ENCODE peak calls at places on chromosomes 13 and 19, in seven cellular contexts. D is neuronal stem cell, B is H9, M is IMR-90, S is mesenchymal stem cell, O is trophoblast cell, G is H1. C is an unnamed sample.

GRCh38 chr19:11214387-11214786 is 17.0 kb upstream of the KANK2 start:
- DNase-seq in D (no peak), B (no peak), M (no peak), S (no peak), O (no peak), G (no peak), C (no peak)

GRCh38 chr13:75724742-75725504 is 88.8 kb downstream of the LMO7 start:
- DNase-seq in D (no peak), B (no peak), M (no peak), S (no peak), O (no peak), G (no peak), C (peak; percentile 17)

GRCh38 chr19:49877879-49878743 is 609 bp downstream of the TBC1D17 start:
- DNase-seq in D (peak; percentile 95), B (peak; percentile 99), M (peak; percentile 96), S (peak; percentile 98), O (peak; percentile 98), G (peak; percentile 98), C (peak; percentile 99)

GRCh38 chr19:10936661-10937084 is 8.1 kb downstream of the TIMM29 start:
- DNase-seq in D (peak; percentile 80), B (peak; percentile 78), M (peak; percentile 81), S (peak; percentile 85), O (peak; percentile 93), G (no peak), C (peak; percentile 91)

GRCh38 chr19:10346509-10346908 is 7.1 kb upstream of the ICAM3 start:
- DNase-seq in D (no peak), B (no peak), M (peak; percentile 25), S (peak; percentile 41), O (peak; percentile 49), G (no peak), C (no peak)

GRCh38 chr19:11457115-11457514 is 21.7 kb downstream of the PRKCSH start:
- DNase-seq in D (no peak), B (no peak), M (no peak), S (no peak), O (no peak), G (no peak), C (no peak)

GRCh38 chr13:20160346-20161274 is at the start of gene GJA3:
- DNase-seq in D (peak; percentile 71), B (peak; percentile 77), M (peak; percentile 39), S (peak; percentile 40), O (peak; percentile 51), G (peak; percentile 81), C (peak; percentile 54)

GRCh38 chr13:68190826-68191225 is 960.7 kb upstream of the PCDH9 start:
- DNase-seq in D (no peak), B (no peak), M (no peak), S (peak; percentile 26), O (peak; percentile 43), G (no peak), C (peak; percentile 71)

GRCh38 chr19:1668339-1669123 is 16.1 kb upstream of the TCF3 start:
- DNase-seq in D (no peak), B (no peak), M (no peak), S (peak; percentile 18), O (no peak), G (peak; percentile 69), C (no peak)

GRCh38 chr19:19628499-19629134 is 597 bp upstream of the LPAR2 start:
- DNase-seq in D (peak; percentile 79), B (peak; percentile 95), M (peak; percentile 48), S (peak; percentile 54), O (peak; percentile 95), G (peak; percentile 90), C (peak; percentile 93)

GRCh38 chr13:102779426-102780159 is 6.0 kb upstream of the TEX30 start:
- DNase-seq in D (no peak), B (no peak), M (no peak), S (no peak), O (no peak), G (no peak), C (no peak)

GRCh38 chr13:50592412-50593145 is 250.9 kb downstream of the DLEU7 start:
- DNase-seq in D (no peak), B (no peak), M (peak; percentile 87), S (peak; percentile 75), O (peak; percentile 79), G (no peak), C (no peak)

GRCh38 chr19:38388310-38389100 is at the start of gene SPRED3:
- DNase-seq in D (no peak), B (no peak), M (peak; percentile 66), S (no peak), O (no peak), G (peak; percentile 81), C (no peak)

GRCh38 chr19:32886241-32886640 is 16.7 kb upstream of the SLC7A9 start:
- DNase-seq in D (no peak), B (no peak), M (no peak), S (no peak), O (peak; percentile 14), G (peak; percentile 26), C (no peak)

DNA sequence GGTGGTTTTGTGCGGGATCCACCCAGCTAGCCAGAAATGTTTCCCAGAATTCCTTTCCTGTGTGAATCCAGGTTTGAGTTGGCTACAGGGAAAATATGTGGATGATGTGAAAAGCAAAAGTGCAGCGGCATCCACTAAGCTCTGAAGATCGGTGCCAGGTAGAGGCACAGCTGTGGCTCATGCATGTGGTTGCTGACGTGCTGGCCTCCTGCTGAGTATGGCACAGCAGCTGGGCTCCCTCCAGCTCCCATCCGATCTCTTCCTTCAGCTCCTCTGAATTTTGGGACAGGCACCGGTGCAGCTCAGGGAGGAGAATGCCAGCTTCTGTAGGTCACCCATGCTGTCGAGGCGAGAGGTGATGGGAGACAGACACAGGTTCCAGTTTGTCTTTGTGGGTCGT is 84.0 kb upstream of the GSX1 start:
- DNase-seq in D (no peak), B (no peak), M (no peak), S (no peak), O (no peak), G (no peak), C (no peak)
- H3K23ac ChIP-seq in D (peak overlapping the region; percentile 14), B (no peak overlapping the region), M (no peak overlapping the region), S (no peak overlapping the region), O (no peak overlapping the region), G (no peak overlapping the region), C (no peak overlapping the region)

DNA sequence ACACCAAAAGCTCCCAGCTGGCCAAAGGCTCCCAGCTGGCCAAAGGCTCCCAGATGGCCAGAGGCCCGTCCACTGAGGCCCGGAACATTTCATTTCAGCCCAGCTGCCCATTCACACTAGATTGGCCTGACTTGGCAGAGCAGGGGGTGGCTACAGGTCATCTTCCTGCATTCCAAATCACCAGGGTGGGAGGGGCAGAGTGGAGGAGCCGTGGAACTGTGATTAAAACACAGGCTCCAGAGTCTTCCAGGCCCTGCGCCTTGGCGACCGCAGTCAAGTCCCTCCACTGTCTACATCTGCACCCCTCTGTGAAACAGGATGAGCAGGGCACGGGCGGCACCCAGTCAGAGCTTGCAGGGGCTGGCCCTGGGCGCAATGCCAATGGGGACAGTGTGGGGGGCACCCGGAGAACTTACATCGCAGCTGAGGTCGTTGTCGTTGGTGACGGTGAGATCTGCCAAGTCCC is 10.2 kb upstream of the PRKD2 start:
- DNase-seq in D (no peak), B (no peak), M (no peak), S (no peak), O (no peak), G (no peak), C (no peak)
- H3K9ac ChIP-seq in D (peak overlapping the region; percentile 15), B (no peak overlapping the region), M (no peak overlapping the region), S (no peak overlapping the region), O (no peak overlapping the region), G (no peak overlapping the region), C (no peak overlapping the region)

DNA sequence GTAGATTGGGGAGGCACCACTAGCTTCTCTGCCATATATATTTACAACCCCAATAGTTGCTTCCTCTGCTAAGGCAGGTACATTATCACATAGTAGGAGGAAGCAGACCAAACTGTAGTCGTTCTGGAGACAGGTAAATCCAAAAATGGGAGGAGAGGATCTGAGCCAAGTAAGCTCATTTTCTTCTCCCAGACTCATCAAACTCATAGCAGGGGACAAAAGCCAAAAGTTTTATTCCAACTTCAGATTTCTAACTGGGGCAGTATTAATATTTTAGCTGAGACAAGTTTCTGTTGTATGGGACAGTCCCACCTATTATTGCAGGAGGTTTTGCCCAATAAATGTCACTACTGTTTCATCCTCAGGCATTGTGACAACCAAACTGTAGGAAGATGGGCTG is 7.8 kb upstream of the IGSF23 start:
- DNase-seq in D (no peak), B (no peak), M (no peak), S (no peak), O (no peak), G (no peak), C (no peak)
- H3K4me1 ChIP-seq in D (no peaks in the 10 kb centered on the region), B (peaks cover 4% of the 10 kb centered on the region), M (peaks cover 23% of the 10 kb centered on the region), S (peaks cover 3% of the 10 kb centered on the region), O (peaks cover 9% of the 10 kb centered on the region), G (peaks cover 2% of the 10 kb centered on the region), C (no peaks in the 10 kb centered on the region)

DNA sequence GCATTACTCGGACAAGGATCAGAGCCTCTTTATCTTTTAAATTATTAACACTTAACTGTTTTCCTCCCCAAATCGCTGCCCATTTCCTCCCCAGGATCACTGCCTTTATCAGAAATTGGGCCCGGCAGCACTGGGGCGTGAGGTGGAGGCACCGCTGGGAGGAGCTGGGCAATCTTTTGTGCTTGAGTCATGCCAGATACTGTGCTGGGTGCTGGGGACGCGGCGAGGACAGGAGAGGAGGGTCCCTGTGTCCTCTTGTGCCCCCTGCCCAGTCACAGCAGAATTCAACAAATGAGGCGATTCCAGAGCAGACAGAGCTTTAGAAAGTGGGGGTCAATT is 347.8 kb downstream of the ZNF536 start:
- DNase-seq in D (no peak), B (peak; percentile 52), M (no peak), S (peak; percentile 4), O (no peak), G (peak; percentile 58), C (peak; percentile 78)
- H3K23ac ChIP-seq in D (no peak overlapping the region), B (no peak overlapping the region), M (no peak overlapping the region), S (no peak overlapping the region), O (no peak overlapping the region), G (no peak overlapping the region), C (no peak overlapping the region)

DNA sequence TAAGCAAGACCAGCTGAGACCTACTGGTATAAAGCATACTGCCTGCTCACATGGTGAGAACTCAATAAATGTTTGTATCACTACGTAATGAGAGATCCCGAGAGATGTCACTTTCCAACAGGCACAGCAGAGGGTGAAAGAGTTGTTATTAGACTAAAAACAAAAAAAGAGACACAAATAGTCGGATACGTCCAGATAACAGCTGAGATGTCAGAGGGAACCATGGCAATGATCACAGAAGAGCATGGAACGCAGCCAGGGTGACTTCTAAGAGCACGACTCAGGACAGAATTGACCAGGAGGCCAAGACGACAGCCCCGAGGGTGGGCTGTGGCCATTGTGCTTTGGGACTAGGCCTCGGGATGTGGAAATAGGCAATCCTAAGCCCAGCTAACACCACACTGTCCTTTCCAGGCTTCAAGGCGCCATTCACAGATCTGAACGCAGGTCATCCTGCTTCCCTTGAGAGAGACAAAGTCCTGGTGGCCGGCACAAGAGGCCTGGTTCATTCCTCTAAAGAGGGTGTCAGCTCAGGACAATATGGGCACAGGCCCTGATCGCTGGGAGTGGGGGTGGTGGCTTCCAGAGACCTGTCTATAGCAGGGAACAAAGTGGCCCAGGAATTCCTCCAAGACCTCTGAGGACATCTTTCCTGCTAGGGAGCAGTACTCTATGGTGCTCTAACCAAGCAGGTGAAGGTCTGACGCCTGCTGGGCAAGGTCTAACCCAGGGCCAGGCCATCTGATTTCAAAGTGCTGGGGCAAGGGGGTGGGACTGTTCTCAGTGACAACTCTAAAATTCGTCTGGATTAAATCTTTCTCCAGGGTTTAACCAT is 3.2 kb downstream of the SH3GL1 start:
- DNase-seq in D (no peak), B (no peak), M (no peak), S (no peak), O (peak; percentile 20), G (no peak), C (no peak)
- H3K9ac ChIP-seq in D (no peak overlapping the region), B (no peak overlapping the region), M (peak overlapping the region; percentile 1), S (peak overlapping the region; percentile 68), O (peak overlapping the region; percentile 35), G (no peak overlapping the region), C (no peak overlapping the region)

C was measured in mesendoderm.